ENCODE peak calls at places on chromosomes 1 and 21, in ten cellular contexts. A is NB4, C is esophagus squamous epithelium, Z is ovary, B is uterus, D is IMR-90, V is heart left ventricle, N is HCT116, K is tibial nerve, S is K562. U is an unnamed sample.

GRCh38 chr1:239833709-239834108 is 258.0 kb upstream of the FMN2 start:
- DNase-seq in C (no peak), V (no peak), S (no peak), D (no peak), A (no peak), K (no peak), N (no peak), B (no peak), Z (no peak), U (no peak)

GRCh38 chr21:31733521-31734149 is 1.7 kb upstream of the SCAF4 start:
- DNase-seq in B (no peak), N (no peak), K (no peak), A (no peak), Z (no peak), D (peak; percentile 7), C (no peak), V (no peak), S (peak; percentile 29), U (no peak)

GRCh38 chr1:202107321-202107761 is 15.4 kb upstream of the GPR37L1 start:
- DNase-seq in D (no peak), N (no peak), S (no peak), B (no peak), K (no peak), Z (no peak), C (no peak), A (no peak), V (peak; percentile 89), U (no peak)

GRCh38 chr1:50251592-50252165 is 143.0 kb downstream of the ELAVL4 start:
- DNase-seq in K (no peak), N (no peak), A (peak; percentile 31), B (no peak), V (no peak), C (no peak), S (no peak), D (no peak), Z (no peak), U (no peak)

GRCh38 chr1:160261526-160261877 is 847 bp downstream of the DCAF8 start:
- DNase-seq in B (peak; percentile 34), Z (peak; percentile 60), D (peak; percentile 91), A (peak; percentile 65), C (no peak), S (peak; percentile 54), V (no peak), K (peak; percentile 44), N (no peak), U (no peak)

GRCh38 chr1:43999455-43999854 is 8.1 kb downstream of the CCDC24 start:
- DNase-seq in D (no peak), C (no peak), V (no peak), Z (no peak), B (no peak), A (no peak), K (no peak), S (no peak), N (no peak), U (no peak)

GRCh38 chr1:27560271-27561125 is 43.4 kb downstream of the AHDC1 start:
- DNase-seq in A (no peak), Z (peak; percentile 19), N (no peak), K (no peak), S (no peak), D (no peak), B (no peak), C (no peak), V (no peak), U (no peak)

GRCh38 chr1:101136739-101137138 is 100.1 kb upstream of the S1PR1 start:
- DNase-seq in N (no peak), V (no peak), S (no peak), Z (no peak), D (peak; percentile 19), C (no peak), K (no peak), B (no peak), A (no peak), U (no peak)

GRCh38 chr21:44950016-44950326 is 10.1 kb downstream of the SLX9 start:
- DNase-seq in Z (no peak), K (no peak), C (no peak), B (no peak), V (no peak), N (no peak), S (no peak), D (no peak), A (no peak), U (no peak)
- TF ChIP-seq CTCF in Z (no peak), K (no peak), C (no peak), B (no peak), V (no peak), N (no peak), S (no peak), D (no peak), A (no peak), U (no peak)

GRCh38 chr1:165764277-165764676 is 4.4 kb downstream of the TMCO1 start:
- DNase-seq in A (no peak), V (no peak), B (no peak), S (peak; percentile 24), C (no peak), N (no peak), K (no peak), Z (no peak), D (no peak), U (no peak)

GRCh38 chr1:165768513-165769394 is at the start of gene TMCO1:
- DNase-seq in K (peak; percentile 96), D (peak; percentile 99), S (peak; percentile 92), A (peak; percentile 98), N (peak; percentile 97), V (peak; percentile 97), C (peak; percentile 85), B (peak; percentile 96), Z (peak; percentile 94), U (peak; percentile 98)

GRCh38 chr1:165762725-165763124 is 5.9 kb downstream of the TMCO1 start:
- DNase-seq in B (no peak), N (no peak), V (no peak), D (no peak), A (no peak), C (no peak), S (no peak), K (no peak), Z (no peak), U (no peak)

DNA sequence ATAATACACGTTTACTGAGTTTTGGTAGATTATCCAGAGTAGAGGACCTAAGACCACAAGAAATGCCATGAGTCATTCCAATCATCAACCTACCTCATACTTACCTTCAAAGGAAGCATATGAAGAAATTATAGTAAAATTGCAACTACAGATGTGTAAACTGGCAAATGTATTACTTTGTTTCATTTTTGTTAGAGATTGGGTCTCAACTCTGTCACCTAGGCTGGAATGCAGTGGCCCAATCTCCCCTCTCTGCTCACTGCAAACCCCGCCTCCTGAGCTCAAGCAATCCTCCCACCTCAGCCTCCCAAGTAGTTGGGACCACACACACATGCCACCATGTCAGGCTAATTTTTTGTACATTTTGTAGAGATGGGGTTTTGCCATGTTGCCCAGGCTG is 5.2 kb downstream of the TMCO1 start:
- DNase-seq in A (no peak), B (no peak), D (no peak), V (no peak), K (no peak), S (no peak), C (no peak), N (no peak), Z (no peak), U (no peak)
- TF ChIP-seq POLR2A in A (no peak), B (no peak), D (no peak), V (no peak), K (no peak), S (no peak), C (no peak), N (no peak), Z (no peak), U (no peak)

GRCh38 chr1:204382714-204383083 is 23.0 kb upstream of the PLEKHA6 start:
- DNase-seq in S (no peak), C (no peak), B (no peak), A (no peak), V (no peak), Z (no peak), N (no peak), K (no peak), D (no peak), U (no peak)

GRCh38 chr1:204380293-204380831 is 20.6 kb upstream of the PLEKHA6 start:
- DNase-seq in A (no peak), C (no peak), B (no peak), N (no peak), K (no peak), D (no peak), V (no peak), S (no peak), Z (no peak), U (no peak)

GRCh38 chr1:204383163-204383904 is 23.6 kb upstream of the PLEKHA6 start:
- DNase-seq in N (no peak), C (no peak), K (no peak), V (no peak), D (no peak), S (peak; percentile 27), B (no peak), Z (no peak), A (peak; percentile 19), U (no peak)

GRCh38 chr1:204376919-204377799 is 17.4 kb upstream of the PLEKHA6 start:
- DNase-seq in N (peak; percentile 33), S (no peak), B (no peak), C (no peak), K (no peak), Z (no peak), D (no peak), A (no peak), V (no peak), U (no peak)

DNA sequence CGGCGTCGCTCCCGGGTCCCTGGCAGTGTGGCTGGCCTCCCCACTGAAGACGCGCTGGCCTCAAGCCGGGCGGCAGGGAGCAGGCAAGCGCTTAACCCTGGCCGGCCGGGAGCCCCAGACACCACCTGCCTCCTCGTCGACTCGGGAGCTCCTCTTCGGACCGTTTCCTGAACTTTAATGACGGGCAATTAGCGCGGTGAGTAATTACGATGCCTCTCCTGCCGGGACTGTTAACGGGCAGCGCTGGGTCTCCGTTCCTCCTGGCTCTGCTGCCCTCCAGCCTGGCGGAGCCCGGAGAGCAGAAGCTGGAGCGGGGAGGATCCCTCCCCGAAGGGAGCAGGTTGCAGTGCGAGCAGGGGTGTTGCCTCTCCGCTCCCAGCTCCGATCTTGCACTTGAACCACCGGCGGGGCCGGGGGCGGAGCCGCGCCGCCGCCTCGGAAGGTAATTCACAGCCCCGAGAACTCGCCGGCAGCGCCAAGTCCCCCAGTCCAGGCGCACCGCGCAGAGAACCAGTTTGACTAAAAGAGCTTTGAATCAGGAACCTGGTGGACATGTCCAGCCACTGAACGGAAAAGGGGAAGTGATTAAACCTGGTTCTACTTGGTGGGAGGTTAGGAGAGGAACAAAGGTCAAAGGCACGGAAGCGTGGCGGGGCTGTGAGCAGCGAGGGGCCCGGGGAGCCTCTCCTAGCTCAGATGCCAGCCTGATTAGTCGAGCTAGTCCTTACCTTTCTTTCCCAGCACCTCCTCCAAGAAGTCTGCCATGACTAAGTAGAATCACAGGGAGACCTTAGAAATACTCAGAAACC is 18.3 kb upstream of the PLEKHA6 start:
- DNase-seq in N (no peak), Z (no peak), V (no peak), A (peak; percentile 74), D (no peak), K (no peak), B (no peak), C (no peak), S (peak; percentile 52), U (no peak)
- H3K4me3 ChIP-seq in N (peak overlapping the region; percentile 62), Z (peak overlapping the region; percentile 30), V (peak overlapping the region; percentile 56), A (peak overlapping the region; percentile 42), D (peak overlapping the region; percentile 32), K (peak overlapping the region; percentile 54), B (peak overlapping the region; percentile 31), C (peak overlapping the region; percentile 64), S (no peak overlapping the region), U (peak overlapping the region; percentile 17)

DNA sequence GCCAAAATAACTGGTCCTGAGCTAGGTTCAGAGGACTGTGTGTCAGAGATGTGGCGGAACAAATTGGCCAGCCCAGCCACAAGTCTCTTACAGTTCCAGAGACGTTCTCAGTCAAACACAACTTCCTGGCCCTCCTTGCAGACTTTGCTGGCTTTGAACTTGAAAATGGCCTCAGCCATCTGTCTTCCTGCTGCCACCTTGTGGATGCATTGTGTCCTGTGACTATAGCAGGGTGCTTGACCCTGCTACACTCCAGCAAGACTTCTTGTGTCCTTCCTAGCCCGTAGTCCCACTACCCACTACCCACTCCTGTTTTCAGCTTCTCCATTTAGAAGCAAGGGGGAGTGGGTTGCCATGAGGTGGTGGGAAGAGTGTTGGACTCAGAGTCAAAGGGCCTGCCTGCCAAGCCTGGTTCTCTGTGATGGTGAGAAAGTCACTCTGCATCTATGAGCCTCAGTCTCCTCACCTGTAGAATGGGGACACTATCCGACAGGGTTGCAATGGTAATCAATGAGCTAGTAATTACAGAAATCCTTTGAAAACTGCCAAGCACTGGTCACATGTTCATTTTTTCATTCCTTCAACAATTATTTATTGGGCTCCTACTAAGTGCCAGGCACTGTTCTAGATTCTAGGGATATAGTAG is 109.9 kb downstream of the IGSF21 start:
- DNase-seq in Z (no peak), V (no peak), K (peak; percentile 27), C (no peak), A (peak; percentile 46), S (peak; percentile 58), N (peak; percentile 31), B (no peak), D (peak; percentile 1), U (no peak)
- TF ChIP-seq CTCF in Z (no peak), V (peak; percentile 11), K (no peak), C (peak; percentile 12), A (peak; percentile 64), S (peak; percentile 65), N (peak; percentile 56), B (no peak), D (no peak), U (no peak)